ENCODE peak calls at places on chromosome 12, in nine cellular contexts. F is H9, N is H7, Q is bronchial epithelial cell, I is heart left ventricle, Y is GM12878, B is IMR-90, C is esophagus squamous epithelium, A is SJCRH30. H is an unnamed sample. For H3K27me3, the result is how much of the 10 kb centered on the place peaks cover.

GRCh38 chr12:18634382-18634781 is 103.4 kb downstream of the PLCZ1 start:
- DNase-seq in A (no peak), N (no peak), B (no peak), C (no peak), F (no peak), I (no peak), Q (no peak), Y (no peak), H (no peak)

GRCh38 chr12:46473634-46474201 is 101.1 kb upstream of the SLC38A2 start:
- DNase-seq in Q (peak), I (peak), F (no peak), C (no peak), Y (peak), A (peak), N (no peak), B (peak), H (peak)

GRCh38 chr12:6169107-6169440 is 31.1 kb upstream of the CD9 start:
- DNase-seq in A (no peak), Y (no peak), F (no peak), N (no peak), B (no peak), C (no peak), Q (no peak), I (no peak), H (no peak)

GRCh38 chr12:4041191-4041885 is 168.1 kb upstream of the PARP11 start:
- DNase-seq in Q (peak), Y (no peak), N (no peak), I (no peak), A (peak), C (no peak), B (no peak), F (no peak), H (peak)

GRCh38 chr12:102429755-102430154 is 50.6 kb downstream of the IGF1 start:
- DNase-seq in N (no peak), Q (no peak), C (no peak), A (no peak), B (no peak), I (peak), Y (no peak), F (no peak), H (no peak)

GRCh38 chr12:119505001-119505400 is 88.6 kb upstream of the TMEM233 start:
- DNase-seq in A (no peak), F (no peak), B (no peak), Q (no peak), I (no peak), N (no peak), C (no peak), Y (no peak), H (no peak)

GRCh38 chr12:70985850-70986249 is 65.3 kb upstream of the PTPRR start:
- DNase-seq in A (no peak), I (no peak), Y (no peak), C (no peak), B (peak), Q (peak), F (no peak), N (no peak), H (peak)

GRCh38 chr12:99450231-99450630 is 197.3 kb upstream of the GARIN6 start:
- DNase-seq in Y (no peak), F (no peak), A (no peak), N (no peak), Q (no peak), B (no peak), I (no peak), C (no peak), H (no peak)

GRCh38 chr12:75994069-75994740 is 37.4 kb downstream of the PHLDA1 start:
- DNase-seq in C (no peak), N (no peak), B (no peak), Y (no peak), I (no peak), A (no peak), Q (no peak), F (no peak), H (no peak)

GRCh38 chr12:22656835-22657234 is 31.9 kb downstream of the ETNK1 start:
- DNase-seq in Q (peak), I (no peak), B (no peak), Y (no peak), N (no peak), C (no peak), F (no peak), A (peak), H (peak)

GRCh38 chr12:53735556-53735955 is 8.3 kb upstream of the CALCOCO1 start:
- DNase-seq in B (no peak), I (peak), C (no peak), Y (no peak), N (no peak), Q (no peak), A (no peak), F (no peak), H (no peak)
- H3K27me3 ChIP-seq in B (half or more), I (under half), C (under half), Y (under half), N (half or more), Q (under half), A (under half), F (under half), H (under half)

GRCh38 chr12:5066251-5066650 is 22.6 kb downstream of the KCNA5 start:
- DNase-seq in Q (no peak), A (no peak), C (no peak), I (no peak), Y (no peak), B (peak), F (no peak), N (no peak), H (no peak)
- H3K27me3 ChIP-seq in Q (under half), A (under half), C (under half), I (under half), Y (under half), B (under half), F (under half), N (under half), H (under half)

GRCh38 chr12:122869207-122869973 is 26.5 kb downstream of the VPS37B start:
- DNase-seq in I (no peak), Y (no peak), C (no peak), Q (no peak), A (no peak), N (no peak), F (no peak), B (no peak), H (no peak)
- H3K27me3 ChIP-seq in I (under half), Y (under half), C (under half), Q (under half), A (under half), N (half or more), F (half or more), B (under half), H (under half)

GRCh38 chr12:116881325-116881866 is at the start of gene HRK:
- DNase-seq in N (peak), Y (no peak), B (no peak), A (no peak), I (peak), Q (no peak), F (peak), C (no peak), H (no peak)
- H3K27me3 ChIP-seq in N (half or more), Y (under half), B (half or more), A (under half), I (under half), Q (under half), F (under half), C (under half), H (half or more)

GRCh38 chr12:113697104-113697503 is 225.4 kb upstream of the LHX5 start:
- DNase-seq in N (no peak), I (no peak), A (no peak), F (no peak), Q (no peak), B (no peak), C (no peak), Y (no peak), H (no peak)

GRCh38 chr12:113689047-113689610 is 217.5 kb upstream of the LHX5 start:
- DNase-seq in B (no peak), I (no peak), A (no peak), Q (no peak), C (no peak), F (no peak), Y (no peak), N (no peak), H (no peak)

GRCh38 chr12:113698505-113698858 is 226.8 kb upstream of the LHX5 start:
- DNase-seq in N (no peak), Y (no peak), A (no peak), C (no peak), B (no peak), F (no peak), Q (no peak), I (no peak), H (no peak)

GRCh38 chr12:113697646-113698504 is 226.2 kb upstream of the LHX5 start:
- DNase-seq in A (no peak), I (no peak), B (no peak), C (no peak), N (no peak), F (peak), Y (no peak), Q (no peak), H (no peak)

GRCh38 chr12:113693693-113694092 is 222.0 kb upstream of the LHX5 start:
- DNase-seq in B (no peak), I (no peak), Q (no peak), F (no peak), N (no peak), Y (no peak), C (no peak), A (no peak), H (no peak)
- H3K27me3 ChIP-seq in B (under half), I (under half), Q (under half), F (under half), N (under half), Y (under half), C (under half), A (under half), H (under half)

GRCh38 chr12:131096681-131097181 is 143.0 kb downstream of the ADGRD1 start:
- DNase-seq in F (peak), Y (no peak), A (no peak), I (peak), B (no peak), Q (no peak), C (no peak), N (no peak), H (no peak)
- H3K27me3 ChIP-seq in F (under half), Y (under half), A (under half), I (under half), B (under half), Q (under half), C (under half), N (under half), H (under half)

DNA sequence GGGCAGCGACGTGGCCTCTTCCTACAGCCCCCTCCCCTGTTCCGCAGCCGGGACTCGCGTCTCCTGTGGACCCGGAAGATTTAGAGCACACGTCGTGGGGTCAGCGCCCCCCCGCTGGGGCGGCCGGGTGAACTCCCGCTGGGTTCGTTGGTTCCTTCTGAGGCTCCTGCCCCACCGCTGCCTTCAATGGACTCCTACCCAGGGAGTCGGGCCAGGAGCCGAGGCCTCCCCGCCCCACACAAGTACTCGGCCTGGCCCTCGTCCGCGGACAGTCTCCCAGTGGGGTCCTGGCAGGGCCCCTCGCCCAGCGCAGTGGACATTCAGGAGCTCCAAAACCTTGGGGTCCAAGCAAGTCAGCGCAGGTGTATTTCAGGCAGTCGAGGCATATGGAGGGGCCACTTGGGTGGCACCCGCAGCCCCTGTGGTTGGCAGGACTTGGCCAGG is 1.2 kb downstream of the MMP17 start:
- DNase-seq in Q (no peak), A (no peak), N (no peak), I (no peak), F (peak), B (no peak), Y (no peak), C (no peak), H (no peak)
- H3K27me3 ChIP-seq in Q (under half), A (under half), N (under half), I (under half), F (under half), B (under half), Y (under half), C (under half), H (under half)

H was measured in foreskin keratinocyte.